ENCODE peak calls at places on chromosomes 3 and 15, in seven cellular contexts. S is ovary, O is spleen, W is transverse colon, X is IMR-90, G is stomach, C is lower lobe of right lung. J is an unnamed sample.

GRCh38 chr3:46549408-46549904 is 16.6 kb downstream of the LRRC2 start:
- DNase-seq in W (no peak), G (no peak), C (no peak), S (no peak), X (no peak), O (no peak), J (peak; percentile 23)

GRCh38 chr3:180294282-180295027 is 257.7 kb upstream of the PEX5L start:
- DNase-seq in W (no peak), S (no peak), G (no peak), C (no peak), O (no peak), X (no peak), J (no peak)

GRCh38 chr15:72113347-72114031 is 4.5 kb downstream of the MYO9A start:
- DNase-seq in G (no peak), W (no peak), S (no peak), C (no peak), O (no peak), X (peak; percentile 37), J (no peak)

GRCh38 chr3:159854500-159855124 is 134.0 kb upstream of the IL12A start:
- DNase-seq in O (no peak), S (no peak), G (no peak), C (no peak), X (peak; percentile 97), W (no peak), J (no peak)

GRCh38 chr15:84748274-84749110 is at the start of gene ZNF592:
- DNase-seq in C (peak; percentile 91), G (peak; percentile 89), X (peak; percentile 70), W (peak; percentile 89), O (peak; percentile 96), S (peak; percentile 86), J (peak; percentile 75)

GRCh38 chr15:38414351-38414750 is 39.6 kb upstream of the FAM98B start:
- DNase-seq in W (peak; percentile 41), C (no peak), X (peak; percentile 75), G (peak; percentile 48), S (peak; percentile 64), O (no peak), J (peak; percentile 70)

GRCh38 chr3:109257269-109257668 is 59.0 kb downstream of the DPPA2 start:
- DNase-seq in S (no peak), G (no peak), X (peak; percentile 43), O (no peak), C (no peak), W (no peak), J (no peak)

GRCh38 chr3:141250342-141250741 is 18.7 kb downstream of the PXYLP1 start:
- DNase-seq in W (no peak), S (no peak), O (no peak), G (no peak), C (no peak), X (no peak), J (no peak)

GRCh38 chr3:29022976-29023375 is 257.9 kb upstream of the RBMS3 start:
- DNase-seq in W (no peak), X (no peak), G (no peak), O (no peak), C (no peak), S (no peak), J (no peak)

GRCh38 chr3:46863261-46863782 is at the start of gene MYL3:
- DNase-seq in G (no peak), C (peak; percentile 18), S (peak; percentile 3), X (no peak), O (peak; percentile 24), W (no peak), J (peak; percentile 59)

GRCh38 chr3:98901032-98901464 is 447 bp downstream of the DCBLD2 start:
- DNase-seq in S (peak; percentile 47), X (peak; percentile 47), C (peak; percentile 62), W (peak; percentile 45), O (peak; percentile 87), G (peak; percentile 40), J (peak; percentile 49)

GRCh38 chr3:195164573-195165263 is 106.2 kb downstream of the XXYLT1 start:
- DNase-seq in X (no peak), C (no peak), G (no peak), S (no peak), O (no peak), W (no peak), J (no peak)

GRCh38 chr15:67593561-67593960 is 51.1 kb downstream of the MAP2K5 start:
- DNase-seq in C (no peak), W (no peak), O (no peak), S (no peak), X (no peak), G (no peak), J (no peak)

GRCh38 chr15:59687831-59688230 is 1.3 kb downstream of the BNIP2 start:
- DNase-seq in C (no peak), O (no peak), X (peak; percentile 44), S (no peak), G (no peak), W (no peak), J (no peak)

GRCh38 chr3:162738778-162739177 is 1242.2 kb downstream of the OTOL1 start:
- DNase-seq in S (no peak), C (no peak), X (peak; percentile 48), O (no peak), G (no peak), W (no peak), J (no peak)

GRCh38 chr3:12893872-12894271 is 52.5 kb upstream of the RPL32 start:
- DNase-seq in X (no peak), S (no peak), W (no peak), O (no peak), C (no peak), G (no peak), J (no peak)

GRCh38 chr3:31952205-31952604 is 28.9 kb downstream of the OSBPL10 start:
- DNase-seq in G (no peak), C (no peak), W (peak; percentile 45), X (no peak), S (no peak), O (peak; percentile 90), J (no peak)

GRCh38 chr3:31955581-31955980 is 25.5 kb downstream of the OSBPL10 start:
- DNase-seq in W (no peak), S (no peak), G (no peak), C (no peak), X (no peak), O (no peak), J (no peak)

GRCh38 chr3:31953636-31954035 is 27.4 kb downstream of the OSBPL10 start:
- DNase-seq in C (no peak), X (no peak), G (no peak), W (no peak), S (no peak), O (no peak), J (no peak)

GRCh38 chr3:31957106-31957505 is 24.0 kb downstream of the OSBPL10 start:
- DNase-seq in O (no peak), X (no peak), W (no peak), S (no peak), C (no peak), G (no peak), J (no peak)

GRCh38 chr3:31953091-31953490 is 28.0 kb downstream of the OSBPL10 start:
- DNase-seq in W (no peak), C (no peak), G (no peak), S (no peak), O (no peak), X (no peak), J (no peak)
- H3K4me1 ChIP-seq in W (peaks cover 3% of the 10 kb centered on the region), C (peaks cover 11% of the 10 kb centered on the region), G (peaks cover 4% of the 10 kb centered on the region), S (no peaks in the 10 kb centered on the region), O (peaks cover 55% of the 10 kb centered on the region), X (no peaks in the 10 kb centered on the region), J (peaks cover under 1% of the 10 kb centered on the region)

DNA sequence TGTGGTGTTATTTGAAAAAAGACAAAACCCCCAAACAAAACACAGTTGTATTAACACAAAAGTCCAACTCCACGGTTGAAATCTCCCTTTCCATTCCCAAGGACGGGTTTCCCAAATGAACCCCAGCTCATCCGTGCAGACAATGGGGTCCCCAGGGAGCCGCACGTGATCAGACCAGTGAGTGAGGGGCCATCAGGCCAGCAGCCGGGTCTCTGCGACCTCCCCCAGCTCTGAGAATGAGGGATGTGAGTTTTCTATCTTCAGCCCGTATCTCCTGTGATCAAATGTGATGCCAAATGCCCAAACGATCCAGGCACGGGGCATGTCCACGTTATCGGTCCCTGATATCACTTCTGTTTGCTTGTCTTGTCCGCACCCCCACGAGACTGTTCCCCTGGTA is 138.0 kb downstream of the OPA1 start:
- DNase-seq in S (no peak), O (no peak), X (no peak), C (no peak), W (no peak), G (no peak), J (no peak)
- H3K4me3 ChIP-seq in S (no peak overlapping the region), O (no peak overlapping the region), X (no peak overlapping the region), C (no peak overlapping the region), W (no peak overlapping the region), G (no peak overlapping the region), J (no peak overlapping the region)

GRCh38 chr15:77782691-77783090 is 150.0 kb upstream of the LINGO1 start:
- DNase-seq in O (no peak), G (no peak), C (no peak), S (no peak), W (no peak), X (no peak), J (no peak)

GRCh38 chr15:77786956-77787355 is 154.2 kb upstream of the LINGO1 start:
- DNase-seq in G (no peak), W (peak; percentile 11), S (no peak), C (no peak), O (no peak), X (no peak), J (no peak)

GRCh38 chr15:77786181-77786890 is 153.6 kb upstream of the LINGO1 start:
- DNase-seq in C (no peak), O (no peak), S (no peak), G (no peak), W (no peak), X (no peak), J (no peak)

GRCh38 chr15:77783636-77784035 is 150.9 kb upstream of the LINGO1 start:
- DNase-seq in W (no peak), C (no peak), X (no peak), G (no peak), S (no peak), O (no peak), J (no peak)

DNA sequence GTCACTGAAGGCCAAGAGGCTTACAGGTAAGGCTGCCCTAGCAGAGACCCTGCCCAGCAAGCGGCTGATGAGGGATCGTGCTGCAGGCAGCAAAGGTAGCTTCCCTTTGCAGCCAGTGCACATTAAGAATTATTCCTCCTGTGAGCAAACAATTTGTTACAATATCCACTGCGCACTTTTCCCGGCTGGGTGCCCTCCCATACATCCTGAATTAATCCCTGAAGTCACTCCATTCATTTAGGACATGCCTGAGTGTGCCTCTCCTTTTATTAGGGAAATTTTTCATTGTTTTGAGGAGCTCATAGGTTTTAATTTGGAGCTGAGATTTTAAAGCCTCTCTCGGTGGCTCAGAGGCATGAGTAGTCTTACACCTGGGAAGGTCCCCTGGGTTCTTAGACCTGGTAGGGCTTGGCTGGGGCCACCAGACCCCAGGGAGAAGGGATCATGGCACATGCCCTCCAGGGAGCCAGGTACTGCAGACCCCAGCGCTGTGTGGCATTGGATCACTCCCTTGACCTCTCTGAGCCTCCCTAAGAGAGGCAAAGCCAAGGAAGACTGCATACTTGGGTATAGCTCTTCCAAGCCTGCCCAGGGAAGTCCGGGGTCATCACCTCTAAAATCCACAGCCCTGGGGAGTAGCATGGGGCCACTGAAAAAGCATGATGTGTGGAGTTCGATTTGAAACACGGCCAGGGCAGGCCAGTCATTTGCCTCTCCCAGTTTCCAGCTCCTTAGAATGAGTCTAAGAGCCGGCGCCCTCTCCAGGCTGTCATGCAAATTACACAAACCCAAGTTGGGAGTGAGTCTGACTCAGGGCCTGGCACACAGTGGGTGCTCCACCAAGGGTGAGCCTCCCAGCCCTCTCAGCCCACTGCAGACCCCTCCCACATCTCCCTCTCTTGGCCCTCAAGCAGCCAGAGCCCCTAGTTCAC is 151.9 kb upstream of the LINGO1 start:
- DNase-seq in G (no peak), C (no peak), X (no peak), W (no peak), S (no peak), O (no peak), J (no peak)
- TF ChIP-seq CTCF in G (no peak), C (no peak), X (peak; percentile 32), W (peak; percentile 9), S (no peak), O (no peak), J (no peak)

GRCh38 chr3:77325280-77325679 is 285.4 kb downstream of the ROBO2 start:
- DNase-seq in X (no peak), C (no peak), O (no peak), S (no peak), W (no peak), G (no peak), J (no peak)
- H3K4me1 ChIP-seq in X (peaks cover 2% of the 10 kb centered on the region), C (no peaks in the 10 kb centered on the region), O (no peaks in the 10 kb centered on the region), S (peaks cover 2% of the 10 kb centered on the region), W (no peaks in the 10 kb centered on the region), G (no peaks in the 10 kb centered on the region), J (no peaks in the 10 kb centered on the region)